ENCODE peak calls at places on chromosome 19, in five cellular contexts. E is T-helper 2 cell, W is lung, I is HFFc6, V is HT1080. Q is an unnamed sample.

GRCh38 chr19:18650048-18650435 is 13.2 kb downstream of the KLHL26 start:
- DNase-seq in E (no peak), W (no peak), I (no peak), V (no peak), Q (no peak)

GRCh38 chr19:19110410-19111137 is 27.7 kb downstream of the TMEM161A start:
- DNase-seq in E (peak), W (no peak), I (no peak), V (no peak), Q (no peak)

GRCh38 chr19:41563847-41564514 is 12.0 kb upstream of the CEACAM21 start:
- DNase-seq in E (peak), W (no peak), I (no peak), V (no peak), Q (peak)

GRCh38 chr19:38059897-38060296 is 152.9 kb downstream of the SIPA1L3 start:
- DNase-seq in E (peak), W (no peak), I (no peak), V (no peak), Q (peak)

GRCh38 chr19:19115954-19116353 is 22.3 kb downstream of the TMEM161A start:
- DNase-seq in E (peak), W (no peak), I (no peak), V (no peak), Q (peak)

GRCh38 chr19:7533281-7533819 is 2.2 kb upstream of the PNPLA6 start:
- DNase-seq in E (no peak), W (peak), I (peak), V (no peak), Q (peak)

GRCh38 chr19:50319156-50319555 is 10.0 kb downstream of the KCNC3 start:
- DNase-seq in E (no peak), W (no peak), I (no peak), V (no peak), Q (no peak)

GRCh38 chr19:49952906-49953305 is 8.1 kb downstream of the SIGLEC11 start:
- DNase-seq in E (no peak), W (no peak), I (no peak), V (no peak), Q (no peak)

GRCh38 chr19:20102097-20102496 is 24.3 kb downstream of the ZNF90 start:
- DNase-seq in E (no peak), W (no peak), I (no peak), V (no peak), Q (no peak)

GRCh38 chr19:29526730-29527499 is 1.1 kb downstream of the VSTM2B start:
- DNase-seq in E (peak), W (no peak), I (no peak), V (no peak), Q (no peak)

GRCh38 chr19:27774827-27775226 is 1438.1 kb downstream of the UQCRFS1 start:
- DNase-seq in E (peak), W (no peak), I (peak), V (peak), Q (no peak)

GRCh38 chr19:7883105-7883504 is 5.2 kb upstream of the LRRC8E start:
- DNase-seq in E (no peak), W (no peak), I (no peak), V (no peak), Q (no peak)

GRCh38 chr19:42197375-42197817 is 20.1 kb downstream of the DEDD2 start:
- DNase-seq in E (peak), W (no peak), I (no peak), V (no peak), Q (peak)

GRCh38 chr19:35712529-35712909 is 5.3 kb upstream of the KMT2B start:
- DNase-seq in E (no peak), W (no peak), I (no peak), V (no peak), Q (no peak)

GRCh38 chr19:7874080-7874856 is at the start of gene PRR36:
- DNase-seq in E (no peak), W (peak), I (no peak), V (no peak), Q (no peak)

GRCh38 chr19:57314146-57314545 is 6.1 kb upstream of the ZNF543 start:
- DNase-seq in E (no peak), W (no peak), I (no peak), V (no peak), Q (no peak)

GRCh38 chr19:13260883-13261653 is 110.9 kb downstream of the IER2 start:
- DNase-seq in E (peak), W (no peak), I (peak), V (peak), Q (peak)

GRCh38 chr19:49338691-49339363 is 3.6 kb downstream of the CD37 start:
- DNase-seq in E (no peak), W (peak), I (no peak), V (no peak), Q (peak)

GRCh38 chr19:29511768-29512167 is 14.0 kb upstream of the VSTM2B start:
- DNase-seq in E (no peak), W (no peak), I (no peak), V (no peak), Q (no peak)

GRCh38 chr19:18469245-18470107 is 31.5 kb upstream of the ISYNA1 start:
- DNase-seq in E (peak), W (peak), I (peak), V (peak), Q (peak)

GRCh38 chr19:38587562-38587961 is 30.2 kb downstream of the MAP4K1 start:
- DNase-seq in E (no peak), W (no peak), I (no peak), V (no peak), Q (no peak)

GRCh38 chr19:789473-790052 is 7.7 kb upstream of the PTBP1 start:
- DNase-seq in E (no peak), W (no peak), I (no peak), V (no peak), Q (no peak)

GRCh38 chr19:1101337-1101698 is 2.5 kb upstream of the GPX4 start:
- DNase-seq in E (no peak), W (peak), I (no peak), V (no peak), Q (no peak)

GRCh38 chr19:17647071-17648020 is 40.8 kb downstream of the UNC13A start:
- DNase-seq in E (no peak), W (no peak), I (no peak), V (no peak), Q (no peak)

GRCh38 chr19:38838208-38838985 is 6.8 kb upstream of the ECH1 start:
- DNase-seq in E (no peak), W (no peak), I (peak), V (no peak), Q (peak)

GRCh38 chr19:765179-765738 is 14.3 kb downstream of the MISP start:
- DNase-seq in E (no peak), W (no peak), I (no peak), V (no peak), Q (no peak)

GRCh38 chr19:29942404-29943261 is 594 bp downstream of the URI1 start:
- DNase-seq in E (peak), W (peak), I (no peak), V (peak), Q (peak)

GRCh38 chr19:4053423-4054324 is 13.0 kb downstream of the ZBTB7A start:
- DNase-seq in E (no peak), W (no peak), I (no peak), V (no peak), Q (no peak)

Q was measured in MCF 10A.